ENCODE peak calls at places on chromosome 5, in four cellular contexts. One of them, this sample, is unnamed.

GRCh38 chr5:42951847-42952411 is 88.2 kb downstream of the ANXA2R start:
- DNase-seq in K562: no peak
- DNase-seq in WTC11: no peak
- DNase-seq in A549: no peak
- DNase-seq in this sample: no peak

GRCh38 chr5:55324815-55325418 is 17.1 kb downstream of the MTREX start:
- DNase-seq in WTC11: no peak
- DNase-seq in A549: peak
- DNase-seq in K562: peak
- DNase-seq in this sample: peak

GRCh38 chr5:3118321-3118720 is 366.8 kb upstream of the IRX2 start:
- DNase-seq in WTC11: no peak
- DNase-seq in K562: no peak
- DNase-seq in A549: no peak
- DNase-seq in this sample: no peak

GRCh38 chr5:131364507-131365050 is 100.7 kb downstream of the CDC42SE2 start:
- DNase-seq in WTC11: no peak
- DNase-seq in A549: no peak
- DNase-seq in K562: no peak
- DNase-seq in this sample: no peak

GRCh38 chr5:61823796-61824195 is 482.2 kb upstream of the KIF2A start:
- DNase-seq in A549: no peak
- DNase-seq in K562: no peak
- DNase-seq in WTC11: no peak
- DNase-seq in this sample: no peak

GRCh38 chr5:174078416-174078815 is 32.9 kb downstream of the NSG2 start:
- DNase-seq in K562: no peak
- DNase-seq in A549: no peak
- DNase-seq in WTC11: no peak
- DNase-seq in this sample: peak

GRCh38 chr5:119070578-119070827 is 384 bp upstream of the DMXL1 start:
- DNase-seq in WTC11: no peak
- DNase-seq in K562: no peak
- DNase-seq in A549: peak
- DNase-seq in this sample: no peak

GRCh38 chr5:59193616-59194319 is 610.9 kb downstream of the RAB3C start:
- DNase-seq in WTC11: no peak
- DNase-seq in A549: peak
- DNase-seq in K562: no peak
- DNase-seq in this sample: no peak

GRCh38 chr5:142065273-142065672 is 43.3 kb upstream of the NDFIP1 start:
- DNase-seq in WTC11: peak
- DNase-seq in A549: no peak
- DNase-seq in K562: no peak
- DNase-seq in this sample: peak

GRCh38 chr5:149299451-149300054 is 27.9 kb downstream of the AFAP1L1 start:
- DNase-seq in K562: no peak
- DNase-seq in A549: no peak
- DNase-seq in WTC11: no peak
- DNase-seq in this sample: peak

GRCh38 chr5:118354806-118355205 is 633.5 kb downstream of the DTWD2 start:
- DNase-seq in WTC11: no peak
- DNase-seq in A549: no peak
- DNase-seq in K562: no peak
- DNase-seq in this sample: no peak

GRCh38 chr5:150160448-150161069 is 4.9 kb upstream of the PDGFRB start:
- DNase-seq in K562: no peak
- DNase-seq in WTC11: no peak
- DNase-seq in A549: no peak
- DNase-seq in this sample: no peak

GRCh38 chr5:136032564-136032963 is 3.8 kb downstream of the TGFBI start:
- DNase-seq in K562: no peak
- DNase-seq in A549: no peak
- DNase-seq in WTC11: no peak
- DNase-seq in this sample: peak

GRCh38 chr5:92927291-92927778 is 653.7 kb downstream of the NR2F1-AS1 start:
- DNase-seq in K562: no peak
- DNase-seq in A549: no peak
- DNase-seq in WTC11: no peak
- DNase-seq in this sample: peak

GRCh38 chr5:15499528-15500325 is at the start of gene FBXL7:
- DNase-seq in A549: peak
- DNase-seq in K562: no peak
- DNase-seq in WTC11: peak
- DNase-seq in this sample: peak

GRCh38 chr5:11878846-11879245 is 25.4 kb downstream of the CTNND2 start:
- DNase-seq in K562: no peak
- DNase-seq in A549: no peak
- DNase-seq in WTC11: no peak
- DNase-seq in this sample: no peak

GRCh38 chr5:137145726-137146125 is 353.4 kb downstream of the SPOCK1 start:
- DNase-seq in A549: no peak
- DNase-seq in K562: no peak
- DNase-seq in WTC11: no peak
- DNase-seq in this sample: no peak

GRCh38 chr5:78610163-78610583 is 38.4 kb downstream of the LHFPL2 start:
- DNase-seq in WTC11: no peak
- DNase-seq in K562: no peak
- DNase-seq in A549: no peak
- DNase-seq in this sample: no peak

GRCh38 chr5:13606051-13606450 is 338.4 kb downstream of the DNAH5 start:
- DNase-seq in A549: peak
- DNase-seq in WTC11: no peak
- DNase-seq in K562: no peak
- DNase-seq in this sample: no peak

GRCh38 chr5:78221964-78222451 is 72.5 kb downstream of the AP3B1 start:
- DNase-seq in A549: no peak
- DNase-seq in WTC11: peak
- DNase-seq in K562: peak
- DNase-seq in this sample: no peak

GRCh38 chr5:178278358-178279023 is 45.9 kb upstream of the PHYKPL start:
- DNase-seq in K562: no peak
- DNase-seq in A549: no peak
- DNase-seq in WTC11: no peak
- DNase-seq in this sample: no peak

GRCh38 chr5:122183098-122183794 is 53.9 kb downstream of the ZNF474 start:
- DNase-seq in A549: no peak
- DNase-seq in K562: no peak
- DNase-seq in WTC11: no peak
- DNase-seq in this sample: no peak

GRCh38 chr5:67283275-67283987 is 86.8 kb upstream of the CD180 start:
- DNase-seq in WTC11: no peak
- DNase-seq in K562: no peak
- DNase-seq in A549: no peak
- DNase-seq in this sample: peak

GRCh38 chr5:143011621-143012020 is 241.4 kb downstream of the ARHGAP26 start:
- DNase-seq in K562: no peak
- DNase-seq in A549: no peak
- DNase-seq in WTC11: no peak
- DNase-seq in this sample: peak

GRCh38 chr5:52788505-52788821 is 747 bp downstream of the ITGA1 start:
- DNase-seq in WTC11: no peak
- DNase-seq in K562: no peak
- DNase-seq in A549: no peak
- DNase-seq in this sample: no peak

GRCh38 chr5:149581192-149581861 is at the start of gene ARHGEF37:
- DNase-seq in K562: no peak
- DNase-seq in WTC11: peak
- DNase-seq in A549: no peak
- DNase-seq in this sample: peak

GRCh38 chr5:14366763-14367162 is 214.8 kb upstream of the OTULINL start:
- DNase-seq in WTC11: no peak
- DNase-seq in A549: no peak
- DNase-seq in K562: no peak
- DNase-seq in this sample: no peak

GRCh38 chr5:31811210-31811609 is 172.3 kb downstream of the PDZD2 start:
- DNase-seq in A549: peak
- DNase-seq in K562: no peak
- DNase-seq in WTC11: no peak
- DNase-seq in this sample: peak

GRCh38 chr5:133260715-133261114 is 208.9 kb downstream of the HSPA4 start:
- DNase-seq in WTC11: no peak
- DNase-seq in K562: no peak
- DNase-seq in A549: no peak
- DNase-seq in this sample: no peak

DNA sequence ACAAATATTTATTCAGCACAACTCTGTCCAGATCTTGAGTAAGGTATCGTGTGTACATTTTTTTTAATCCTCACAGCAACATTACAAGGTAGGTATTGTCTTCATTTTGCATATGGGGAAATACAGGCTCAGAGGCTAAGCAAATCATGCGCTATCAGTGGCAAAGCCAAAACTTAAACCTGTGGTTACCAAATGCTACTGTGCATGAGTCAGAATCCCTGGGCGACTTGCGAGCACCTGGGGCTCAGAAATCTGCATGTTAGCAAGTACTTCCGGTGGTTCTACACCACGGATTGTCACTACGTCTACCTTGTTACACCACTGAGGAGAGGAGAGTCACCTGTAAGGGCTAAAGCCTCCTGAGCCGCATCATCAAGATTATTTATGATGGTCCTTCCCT is 21.3 kb downstream of the C5orf58 start:
- DNase-seq in K562: no peak
- DNase-seq in A549: no peak
- DNase-seq in WTC11: no peak
- DNase-seq in this sample: no peak
- TF ChIP-seq NR3C1 in K562: no peak
- TF ChIP-seq NR3C1 in A549: no peak
- TF ChIP-seq NR3C1 in WTC11: no peak
- TF ChIP-seq NR3C1 in this sample: no peak

DNA sequence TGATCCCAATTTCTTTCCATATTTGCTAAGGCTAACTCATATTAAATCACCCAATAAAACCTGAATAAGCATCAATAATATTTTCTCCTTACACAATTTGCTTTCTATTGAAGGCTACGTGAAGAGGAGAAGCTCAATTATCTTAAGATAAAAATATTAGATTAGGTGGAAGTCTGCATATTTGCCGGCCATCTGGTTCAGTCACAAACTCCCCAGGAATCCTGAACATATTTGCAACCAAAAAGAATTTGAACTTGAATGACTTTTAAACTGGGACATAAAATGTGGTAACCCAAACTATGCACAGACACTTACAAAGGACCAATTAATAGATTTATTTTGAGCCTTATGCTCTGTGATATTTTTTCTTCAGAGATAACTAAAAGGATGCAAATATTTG is 92.3 kb downstream of the HAPLN1 start:
- DNase-seq in WTC11: no peak
- DNase-seq in K562: no peak
- DNase-seq in A549: no peak
- DNase-seq in this sample: no peak
- TF ChIP-seq NR3C1 in WTC11: no peak
- TF ChIP-seq NR3C1 in K562: no peak
- TF ChIP-seq NR3C1 in A549: no peak
- TF ChIP-seq NR3C1 in this sample: no peak

GRCh38 chr5:125059255-125060050 is 313.0 kb upstream of the ZNF608 start:
- DNase-seq in WTC11: no peak
- DNase-seq in K562: no peak
- DNase-seq in A549: no peak
- DNase-seq in this sample: no peak

GRCh38 chr5:125054106-125054505 is 307.7 kb upstream of the ZNF608 start:
- DNase-seq in WTC11: no peak
- DNase-seq in K562: no peak
- DNase-seq in A549: no peak
- DNase-seq in this sample: no peak

GRCh38 chr5:125053179-125053578 is 306.7 kb upstream of the ZNF608 start:
- DNase-seq in A549: no peak
- DNase-seq in WTC11: no peak
- DNase-seq in K562: no peak
- DNase-seq in this sample: no peak

GRCh38 chr5:125058185-125058826 is 311.9 kb upstream of the ZNF608 start:
- DNase-seq in WTC11: no peak
- DNase-seq in K562: no peak
- DNase-seq in A549: no peak
- DNase-seq in this sample: no peak

DNA sequence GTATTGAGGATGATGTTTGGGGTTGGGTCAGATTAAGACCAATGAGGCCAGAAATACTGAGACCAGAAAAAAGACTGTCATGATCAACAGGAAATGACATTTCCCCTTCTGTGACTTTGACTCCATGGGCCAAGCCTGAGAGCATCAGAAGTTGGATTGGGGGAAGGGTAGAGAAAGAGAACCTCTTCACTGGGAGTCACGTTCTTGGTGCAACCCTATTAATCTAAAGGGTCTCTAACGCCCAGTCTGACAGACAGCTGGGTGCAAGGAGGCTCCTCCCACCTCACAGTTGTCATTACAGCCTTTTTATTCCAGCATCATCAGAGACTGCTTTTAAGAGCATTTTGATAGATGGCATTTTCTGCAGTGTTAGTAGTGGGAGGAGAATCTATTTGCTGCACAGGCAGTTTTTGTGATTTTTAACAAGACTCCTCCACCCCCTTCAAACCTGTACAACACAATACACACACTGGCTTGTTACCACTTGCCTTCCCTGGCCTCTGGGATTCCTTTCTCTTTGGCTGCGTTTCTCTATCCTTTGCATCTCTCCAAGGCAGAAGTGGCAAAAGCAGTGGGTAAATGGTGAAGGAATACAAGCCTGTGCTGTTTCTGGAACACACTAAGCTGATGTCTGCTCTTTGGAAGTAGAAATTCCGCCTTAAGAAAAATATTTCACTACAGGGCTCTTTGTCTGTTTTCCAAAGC is 310.4 kb upstream of the ZNF608 start:
- DNase-seq in WTC11: no peak
- DNase-seq in K562: no peak
- DNase-seq in A549: no peak
- DNase-seq in this sample: no peak
- TF ChIP-seq NR3C1 in WTC11: no peak
- TF ChIP-seq NR3C1 in K562: no peak
- TF ChIP-seq NR3C1 in A549: no peak
- TF ChIP-seq NR3C1 in this sample: no peak

GRCh38 chr5:115321309-115321708 is 24.9 kb upstream of the CCDC112 start:
- DNase-seq in K562: no peak
- DNase-seq in A549: no peak
- DNase-seq in WTC11: no peak
- DNase-seq in this sample: no peak
- TF ChIP-seq NR3C1 in K562: no peak
- TF ChIP-seq NR3C1 in A549: no peak
- TF ChIP-seq NR3C1 in WTC11: no peak
- TF ChIP-seq NR3C1 in this sample: no peak

GRCh38 chr5:116663081-116663480 is 88.5 kb upstream of the SEMA6A start:
- DNase-seq in A549: no peak
- DNase-seq in WTC11: no peak
- DNase-seq in K562: no peak
- DNase-seq in this sample: no peak
- TF ChIP-seq NR3C1 in A549: no peak
- TF ChIP-seq NR3C1 in WTC11: no peak
- TF ChIP-seq NR3C1 in K562: no peak
- TF ChIP-seq NR3C1 in this sample: no peak

GRCh38 chr5:87526131-87526530 is 113.4 kb upstream of the CCNH start:
- DNase-seq in WTC11: no peak
- DNase-seq in K562: no peak
- DNase-seq in A549: no peak
- DNase-seq in this sample: no peak
- TF ChIP-seq NR3C1 in WTC11: no peak
- TF ChIP-seq NR3C1 in K562: no peak
- TF ChIP-seq NR3C1 in A549: no peak
- TF ChIP-seq NR3C1 in this sample: no peak

GRCh38 chr5:160150381-160150780 is 31.1 kb upstream of the PWWP2A start:
- DNase-seq in A549: no peak
- DNase-seq in K562: no peak
- DNase-seq in WTC11: no peak
- DNase-seq in this sample: no peak
- TF ChIP-seq NR3C1 in A549: no peak
- TF ChIP-seq NR3C1 in K562: no peak
- TF ChIP-seq NR3C1 in WTC11: no peak
- TF ChIP-seq NR3C1 in this sample: no peak

This sample was measured in HepG2.